ENCODE peak calls at places on chromosomes 4 and X, in seven cellular contexts. One of them, this sample, is unnamed.

GRCh38 chr4:147755567-147756295 is 23.8 kb downstream of the ARHGAP10 start:
- DNase-seq in mesenchymal stem cell: peak
- DNase-seq in MM.1S: no peak
- DNase-seq in fibroblast of lung: peak
- DNase-seq in GM23248: peak
- DNase-seq in mammary epithelial cell: peak
- DNase-seq in IMR-90: peak
- DNase-seq in this sample: no peak

GRCh38 chr4:5452156-5452555 is 256.2 kb downstream of the EVC2 start:
- DNase-seq in mammary epithelial cell: no peak
- DNase-seq in MM.1S: no peak
- DNase-seq in IMR-90: no peak
- DNase-seq in GM23248: no peak
- DNase-seq in fibroblast of lung: no peak
- DNase-seq in mesenchymal stem cell: no peak
- DNase-seq in this sample: no peak

GRCh38 chr4:103137446-103137827 is 37.8 kb upstream of the BDH2 start:
- DNase-seq in fibroblast of lung: peak
- DNase-seq in mammary epithelial cell: peak
- DNase-seq in mesenchymal stem cell: no peak
- DNase-seq in IMR-90: peak
- DNase-seq in GM23248: peak
- DNase-seq in MM.1S: no peak
- DNase-seq in this sample: peak

GRCh38 chr4:81963506-81964020 is 410.2 kb downstream of the HNRNPD start:
- DNase-seq in GM23248: no peak
- DNase-seq in mammary epithelial cell: no peak
- DNase-seq in IMR-90: no peak
- DNase-seq in fibroblast of lung: no peak
- DNase-seq in MM.1S: no peak
- DNase-seq in mesenchymal stem cell: no peak
- DNase-seq in this sample: no peak

GRCh38 chr4:128853741-128854140 is 44.2 kb downstream of the JADE1 start:
- DNase-seq in GM23248: peak
- DNase-seq in IMR-90: peak
- DNase-seq in fibroblast of lung: peak
- DNase-seq in mammary epithelial cell: no peak
- DNase-seq in MM.1S: no peak
- DNase-seq in mesenchymal stem cell: peak
- DNase-seq in this sample: no peak

GRCh38 chr4:133323670-133324069 is 174.6 kb downstream of the PCDH10 start:
- DNase-seq in fibroblast of lung: no peak
- DNase-seq in GM23248: no peak
- DNase-seq in mammary epithelial cell: no peak
- DNase-seq in IMR-90: no peak
- DNase-seq in MM.1S: no peak
- DNase-seq in mesenchymal stem cell: no peak
- DNase-seq in this sample: no peak

GRCh38 chr4:2333356-2333841 is 71.5 kb upstream of the MXD4 start:
- DNase-seq in mesenchymal stem cell: no peak
- DNase-seq in mammary epithelial cell: no peak
- DNase-seq in fibroblast of lung: peak
- DNase-seq in GM23248: no peak
- DNase-seq in MM.1S: peak
- DNase-seq in IMR-90: no peak
- DNase-seq in this sample: no peak

GRCh38 chr4:186029731-186030421 is 39.1 kb upstream of the TLR3 start:
- DNase-seq in IMR-90: peak
- DNase-seq in mesenchymal stem cell: peak
- DNase-seq in mammary epithelial cell: no peak
- DNase-seq in fibroblast of lung: peak
- DNase-seq in GM23248: peak
- DNase-seq in MM.1S: no peak
- DNase-seq in this sample: peak

GRCh38 chr4:20391224-20391623 is 139.5 kb downstream of the SLIT2 start:
- DNase-seq in GM23248: peak
- DNase-seq in mammary epithelial cell: no peak
- DNase-seq in IMR-90: peak
- DNase-seq in fibroblast of lung: peak
- DNase-seq in mesenchymal stem cell: no peak
- DNase-seq in MM.1S: no peak
- DNase-seq in this sample: no peak

GRCh38 chr4:76540496-76540895 is 105.5 kb downstream of the SHROOM3 start:
- DNase-seq in MM.1S: no peak
- DNase-seq in IMR-90: no peak
- DNase-seq in GM23248: peak
- DNase-seq in mesenchymal stem cell: no peak
- DNase-seq in fibroblast of lung: peak
- DNase-seq in mammary epithelial cell: no peak
- DNase-seq in this sample: no peak
- H2AFZ ChIP-seq in MM.1S: no peak
- H2AFZ ChIP-seq in IMR-90: no peak
- H2AFZ ChIP-seq in GM23248: peak
- H2AFZ ChIP-seq in mesenchymal stem cell: no peak
- H2AFZ ChIP-seq in fibroblast of lung: no peak
- H2AFZ ChIP-seq in mammary epithelial cell: no peak
- H2AFZ ChIP-seq in this sample: no peak

GRCh38 chr4:112862318-112862674 is 187.2 kb upstream of the ANK2 start:
- DNase-seq in IMR-90: no peak
- DNase-seq in GM23248: no peak
- DNase-seq in fibroblast of lung: no peak
- DNase-seq in mesenchymal stem cell: no peak
- DNase-seq in MM.1S: no peak
- DNase-seq in mammary epithelial cell: no peak
- DNase-seq in this sample: no peak

GRCh38 chr4:112859456-112860184 is 189.8 kb upstream of the ANK2 start:
- DNase-seq in fibroblast of lung: no peak
- DNase-seq in mesenchymal stem cell: no peak
- DNase-seq in MM.1S: no peak
- DNase-seq in mammary epithelial cell: no peak
- DNase-seq in GM23248: no peak
- DNase-seq in IMR-90: no peak
- DNase-seq in this sample: no peak

GRCh38 chr4:112861378-112862317 is 187.8 kb upstream of the ANK2 start:
- DNase-seq in mesenchymal stem cell: peak
- DNase-seq in IMR-90: no peak
- DNase-seq in fibroblast of lung: no peak
- DNase-seq in MM.1S: no peak
- DNase-seq in GM23248: no peak
- DNase-seq in mammary epithelial cell: no peak
- DNase-seq in this sample: no peak

GRCh38 chr4:112858751-112859150 is 190.7 kb upstream of the ANK2 start:
- DNase-seq in IMR-90: no peak
- DNase-seq in mesenchymal stem cell: no peak
- DNase-seq in mammary epithelial cell: no peak
- DNase-seq in fibroblast of lung: no peak
- DNase-seq in GM23248: no peak
- DNase-seq in MM.1S: no peak
- DNase-seq in this sample: no peak

GRCh38 chr4:112860731-112861377 is 188.6 kb upstream of the ANK2 start:
- DNase-seq in fibroblast of lung: no peak
- DNase-seq in IMR-90: no peak
- DNase-seq in MM.1S: no peak
- DNase-seq in GM23248: no peak
- DNase-seq in mammary epithelial cell: no peak
- DNase-seq in mesenchymal stem cell: no peak
- DNase-seq in this sample: no peak
- H3K4me3 ChIP-seq in fibroblast of lung: no peak
- H3K4me3 ChIP-seq in IMR-90: no peak
- H3K4me3 ChIP-seq in MM.1S: no peak
- H3K4me3 ChIP-seq in GM23248: no peak
- H3K4me3 ChIP-seq in mammary epithelial cell: no peak
- H3K4me3 ChIP-seq in mesenchymal stem cell: no peak
- H3K4me3 ChIP-seq in this sample: no peak

DNA sequence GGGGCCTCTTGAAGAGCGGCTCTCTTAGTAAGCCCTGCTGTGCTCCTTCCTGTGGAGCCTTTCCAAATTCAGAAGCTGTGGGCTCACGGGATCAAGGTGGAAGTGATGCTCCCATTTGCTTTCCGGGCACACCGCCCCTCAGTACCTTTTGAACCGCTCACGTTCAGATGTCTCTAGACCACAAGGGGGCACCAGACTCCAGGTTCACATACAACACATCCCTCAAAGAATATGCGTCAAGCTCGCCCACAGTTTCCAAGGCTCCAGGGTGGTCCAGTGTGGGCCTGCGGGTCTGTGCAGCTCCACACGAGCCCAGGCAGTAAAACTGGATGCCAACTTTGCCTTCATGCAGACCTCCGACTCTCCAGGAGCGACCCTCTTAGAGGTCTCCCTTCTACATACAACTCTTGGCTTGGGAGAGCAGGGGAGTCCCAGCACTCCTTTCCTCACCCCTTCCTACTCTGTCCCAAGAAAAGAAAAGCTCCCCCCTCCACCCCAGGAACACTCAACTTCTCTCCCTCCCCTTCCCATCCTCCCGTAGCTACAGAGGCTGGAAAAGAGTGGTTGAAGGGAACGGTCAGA is 11.0 kb downstream of the SUPT20HL1 start:
- DNase-seq in mammary epithelial cell: peak
- DNase-seq in MM.1S: peak
- DNase-seq in GM23248: peak
- DNase-seq in fibroblast of lung: peak
- DNase-seq in mesenchymal stem cell: peak
- DNase-seq in IMR-90: peak
- DNase-seq in this sample: peak
- H2AFZ ChIP-seq in mammary epithelial cell: peak
- H2AFZ ChIP-seq in MM.1S: peak
- H2AFZ ChIP-seq in GM23248: peak
- H2AFZ ChIP-seq in fibroblast of lung: peak
- H2AFZ ChIP-seq in mesenchymal stem cell: peak
- H2AFZ ChIP-seq in IMR-90: peak
- H2AFZ ChIP-seq in this sample: peak

GRCh38 chr4:94451669-94452475 is at the start of gene PDLIM5:
- DNase-seq in IMR-90: peak
- DNase-seq in GM23248: peak
- DNase-seq in mammary epithelial cell: peak
- DNase-seq in mesenchymal stem cell: peak
- DNase-seq in MM.1S: peak
- DNase-seq in fibroblast of lung: peak
- DNase-seq in this sample: peak

GRCh38 chr4:94452476-94453300 is 946 bp downstream of the PDLIM5 start:
- DNase-seq in GM23248: peak
- DNase-seq in mesenchymal stem cell: peak
- DNase-seq in MM.1S: peak
- DNase-seq in fibroblast of lung: peak
- DNase-seq in mammary epithelial cell: peak
- DNase-seq in IMR-90: peak
- DNase-seq in this sample: peak

GRCh38 chr4:94455081-94455480 is 3.3 kb downstream of the PDLIM5 start:
- DNase-seq in MM.1S: no peak
- DNase-seq in mesenchymal stem cell: peak
- DNase-seq in IMR-90: peak
- DNase-seq in fibroblast of lung: peak
- DNase-seq in GM23248: peak
- DNase-seq in mammary epithelial cell: peak
- DNase-seq in this sample: peak

GRCh38 chr4:94453534-94453963 is 1.8 kb downstream of the PDLIM5 start:
- DNase-seq in MM.1S: no peak
- DNase-seq in fibroblast of lung: no peak
- DNase-seq in mesenchymal stem cell: peak
- DNase-seq in mammary epithelial cell: no peak
- DNase-seq in GM23248: peak
- DNase-seq in IMR-90: no peak
- DNase-seq in this sample: peak

GRCh38 chr4:94454405-94454804 is 2.7 kb downstream of the PDLIM5 start:
- DNase-seq in MM.1S: no peak
- DNase-seq in GM23248: peak
- DNase-seq in IMR-90: peak
- DNase-seq in fibroblast of lung: peak
- DNase-seq in mesenchymal stem cell: peak
- DNase-seq in mammary epithelial cell: peak
- DNase-seq in this sample: peak
- H3K4me3 ChIP-seq in MM.1S: no peak
- H3K4me3 ChIP-seq in GM23248: peak
- H3K4me3 ChIP-seq in IMR-90: no peak
- H3K4me3 ChIP-seq in fibroblast of lung: peak
- H3K4me3 ChIP-seq in mesenchymal stem cell: peak
- H3K4me3 ChIP-seq in mammary epithelial cell: peak
- H3K4me3 ChIP-seq in this sample: peak

DNA sequence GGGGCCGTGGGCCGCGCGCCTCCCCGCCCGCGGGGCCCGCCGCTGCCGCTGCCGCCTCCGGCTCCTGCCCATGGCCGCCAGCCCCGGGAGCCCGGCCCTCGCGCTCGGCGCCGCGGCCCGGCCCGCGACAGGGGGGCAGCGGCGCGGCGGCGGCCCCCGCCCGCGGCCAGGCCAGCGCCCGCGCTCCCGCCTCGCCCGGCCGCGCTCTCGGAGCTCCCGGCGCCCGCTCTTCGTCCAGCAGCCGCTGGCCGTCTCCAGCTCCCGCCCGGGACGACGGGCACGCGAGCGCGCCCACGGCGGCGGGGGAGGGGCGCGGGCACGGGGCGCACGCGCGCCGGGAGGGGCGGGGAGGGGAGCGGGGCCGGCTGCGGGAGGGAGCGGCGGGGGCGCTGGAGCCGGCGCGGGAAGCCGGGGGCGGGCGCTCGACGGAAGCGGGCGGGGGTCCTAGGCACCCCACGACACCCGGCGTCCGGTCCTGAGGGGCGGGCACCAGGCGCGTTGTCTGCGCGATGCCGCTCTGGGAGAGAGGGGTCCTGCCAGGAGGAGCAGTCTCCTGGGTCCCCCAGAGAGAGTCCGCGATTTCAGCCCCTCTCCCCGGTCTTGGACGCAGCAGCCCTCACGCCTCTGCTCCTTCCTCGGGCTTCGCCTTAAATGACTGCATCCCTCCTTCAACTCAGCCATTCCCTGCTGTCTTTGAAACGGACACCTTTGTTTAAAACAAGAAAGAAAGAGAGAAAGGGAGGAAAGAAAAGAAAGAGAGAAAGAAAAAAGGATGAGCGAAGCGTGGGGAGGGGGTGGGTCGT is 489 bp upstream of the PDZD4 start:
- DNase-seq in mammary epithelial cell: no peak
- DNase-seq in mesenchymal stem cell: no peak
- DNase-seq in IMR-90: no peak
- DNase-seq in fibroblast of lung: no peak
- DNase-seq in GM23248: peak
- DNase-seq in MM.1S: no peak
- DNase-seq in this sample: no peak
- H2AFZ ChIP-seq in mammary epithelial cell: no peak
- H2AFZ ChIP-seq in mesenchymal stem cell: no peak
- H2AFZ ChIP-seq in IMR-90: peak
- H2AFZ ChIP-seq in fibroblast of lung: no peak
- H2AFZ ChIP-seq in GM23248: no peak
- H2AFZ ChIP-seq in MM.1S: no peak
- H2AFZ ChIP-seq in this sample: no peak

DNA sequence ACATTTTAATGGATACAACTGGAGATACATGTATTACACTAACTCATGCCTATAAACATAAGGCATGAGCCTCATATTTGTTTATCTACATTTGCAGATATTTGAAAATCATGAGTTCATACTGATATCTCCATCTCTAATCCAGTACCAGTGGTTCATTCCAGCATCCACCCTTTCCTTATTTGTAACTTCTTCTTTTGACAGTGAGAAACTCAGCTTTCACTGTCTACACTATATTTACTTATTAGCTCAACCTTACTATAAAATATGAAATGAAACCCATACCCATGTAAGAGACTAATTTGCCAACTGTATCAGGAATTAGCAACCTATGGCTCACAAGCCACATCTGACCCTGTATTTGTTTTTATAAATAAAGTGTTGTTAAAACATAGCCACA is 161.9 kb upstream of the GPRIN3 start:
- DNase-seq in MM.1S: no peak
- DNase-seq in IMR-90: peak
- DNase-seq in fibroblast of lung: no peak
- DNase-seq in GM23248: peak
- DNase-seq in mammary epithelial cell: no peak
- DNase-seq in mesenchymal stem cell: no peak
- DNase-seq in this sample: no peak
- H3K4me3 ChIP-seq in MM.1S: no peak
- H3K4me3 ChIP-seq in IMR-90: peak
- H3K4me3 ChIP-seq in fibroblast of lung: peak
- H3K4me3 ChIP-seq in GM23248: peak
- H3K4me3 ChIP-seq in mammary epithelial cell: no peak
- H3K4me3 ChIP-seq in mesenchymal stem cell: peak
- H3K4me3 ChIP-seq in this sample: no peak